ENCODE peak calls at places on chromosomes 5 and 9, in eight cellular contexts. H, B, L, Q, K, P, U and E are unnamed samples.

GRCh38 chr9:86303316-86303975 is 21.1 kb upstream of the ISCA1 start:
- DNase-seq in U (peak), Q (no peak), K (no peak), H (no peak), P (no peak), L (peak), B (no peak), E (no peak)

GRCh38 chr5:174751154-174751990 is 27.0 kb downstream of the MSX2 start:
- DNase-seq in H (no peak), K (no peak), L (peak), B (no peak), Q (no peak), U (no peak), P (no peak), E (no peak)

GRCh38 chr9:136595245-136596218 is 49.7 kb upstream of the NOTCH1 start:
- DNase-seq in Q (no peak), U (no peak), K (no peak), L (no peak), B (no peak), P (no peak), H (no peak), E (no peak)

GRCh38 chr9:129362287-129363098 is 184.4 kb upstream of the IER5L start:
- DNase-seq in H (no peak), U (no peak), Q (no peak), B (no peak), P (no peak), L (no peak), K (no peak), E (no peak)

GRCh38 chr9:99955606-99956005 is 49.2 kb downstream of the STX17 start:
- DNase-seq in H (no peak), Q (no peak), K (no peak), B (no peak), L (no peak), U (no peak), P (no peak), E (no peak)

GRCh38 chr9:99726758-99727157 is 94.9 kb upstream of the NR4A3 start:
- DNase-seq in Q (no peak), B (peak), H (no peak), P (no peak), L (peak), U (no peak), K (no peak), E (no peak)

GRCh38 chr9:14433841-14434511 is 120.0 kb upstream of the NFIB start:
- DNase-seq in B (peak), Q (no peak), P (peak), K (no peak), H (no peak), U (peak), L (peak), E (no peak)

GRCh38 chr9:124377551-124377950 is 37.7 kb downstream of the PSMB7 start:
- DNase-seq in Q (no peak), K (no peak), P (no peak), H (no peak), U (no peak), B (no peak), L (no peak), E (no peak)

GRCh38 chr5:128815201-128815600 is 150.1 kb upstream of the SLC27A6 start:
- DNase-seq in L (no peak), B (no peak), P (no peak), U (no peak), H (no peak), K (no peak), Q (no peak), E (no peak)

GRCh38 chr5:67465556-67466206 is 269.1 kb upstream of the CD180 start:
- DNase-seq in L (peak), P (no peak), K (no peak), Q (no peak), H (no peak), U (no peak), B (peak), E (no peak)

GRCh38 chr9:4508907-4509589 is 18.8 kb downstream of the SLC1A1 start:
- DNase-seq in B (peak), L (peak), U (no peak), K (no peak), P (no peak), H (no peak), Q (no peak), E (peak)

GRCh38 chr5:39658861-39659260 is 234.1 kb upstream of the DAB2 start:
- DNase-seq in H (no peak), Q (no peak), L (no peak), K (no peak), U (no peak), P (no peak), B (no peak), E (no peak)

GRCh38 chr9:96201140-96201539 is 100.8 kb downstream of the HSD17B3 start:
- DNase-seq in K (no peak), B (no peak), Q (no peak), H (no peak), U (no peak), L (no peak), P (no peak), E (no peak)

GRCh38 chr5:178515019-178515418 is 75.2 kb downstream of the COL23A1 start:
- DNase-seq in H (no peak), U (no peak), L (no peak), P (no peak), K (no peak), B (no peak), Q (no peak), E (no peak)

GRCh38 chr5:133319905-133320520 is 268.2 kb downstream of the HSPA4 start:
- DNase-seq in L (no peak), P (peak), H (no peak), B (no peak), U (no peak), Q (no peak), K (no peak), E (no peak)

GRCh38 chr5:179530069-179530998 is 20.0 kb upstream of the RUFY1 start:
- DNase-seq in Q (peak), L (peak), K (peak), B (peak), H (peak), U (peak), P (no peak), E (no peak)

GRCh38 chr5:100667021-100667671 is 132.0 kb downstream of the FAM174A start:
- DNase-seq in P (no peak), U (no peak), Q (no peak), B (peak), L (peak), H (no peak), K (no peak), E (no peak)

GRCh38 chr5:77140350-77140749 is 53.3 kb upstream of the ZBED3 start:
- DNase-seq in H (no peak), B (no peak), L (no peak), Q (no peak), K (no peak), U (no peak), P (no peak), E (no peak)

GRCh38 chr5:7539571-7539970 is 143.6 kb downstream of the ADCY2 start:
- DNase-seq in H (no peak), Q (no peak), B (no peak), U (no peak), L (no peak), K (no peak), P (no peak), E (no peak)

GRCh38 chr9:130867556-130867955 is 29.1 kb downstream of the QRFP start:
- DNase-seq in L (no peak), K (no peak), B (no peak), P (no peak), Q (peak), U (peak), H (no peak), E (no peak)

GRCh38 chr9:128142596-128142995 is 6.7 kb upstream of the LCN2 start:
- DNase-seq in P (no peak), H (no peak), Q (peak), L (no peak), K (no peak), U (no peak), B (no peak), E (no peak)

GRCh38 chr9:16100596-16101091 is 547.8 kb downstream of the CCDC171 start:
- DNase-seq in P (no peak), B (no peak), H (no peak), U (no peak), Q (no peak), L (peak), K (peak), E (no peak)

GRCh38 chr5:1184481-1184880 is 16.9 kb upstream of the SLC6A19 start:
- DNase-seq in B (no peak), H (no peak), K (no peak), Q (no peak), P (no peak), U (no peak), L (no peak), E (no peak)

DNA sequence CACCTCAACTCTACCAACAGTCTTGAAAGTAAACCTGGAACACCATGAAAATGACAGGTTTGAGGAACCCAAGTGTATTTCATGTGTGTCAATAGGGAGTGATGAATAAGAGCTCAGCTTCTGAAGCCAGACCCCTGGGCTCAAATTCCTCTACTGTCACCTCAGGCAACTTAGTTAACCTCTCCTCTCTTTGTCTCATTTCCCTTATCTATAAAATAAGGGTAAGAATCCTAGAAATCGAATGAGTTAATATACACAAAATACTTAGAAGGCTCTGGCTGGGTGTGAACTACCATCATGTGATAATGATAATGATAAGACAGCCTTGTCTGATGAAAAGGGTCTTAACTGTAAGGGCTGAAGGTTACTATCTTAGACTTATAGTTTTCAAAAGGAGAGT is 66.3 kb downstream of the PIP5K1B start:
- DNase-seq in Q (no peak), L (no peak), P (no peak), U (no peak), H (no peak), K (no peak), B (no peak), E (no peak)
- TF ChIP-seq CTCF in Q (no peak), L (no peak), P (no peak), U (no peak), H (no peak), K (no peak), B (no peak), E (no peak)

GRCh38 chr5:41195228-41195627 is 18.1 kb downstream of the C6 start:
- DNase-seq in Q (no peak), B (no peak), K (no peak), L (no peak), U (no peak), H (no peak), P (no peak), E (no peak)

GRCh38 chr5:41193462-41194166 is 19.7 kb downstream of the C6 start:
- DNase-seq in U (no peak), H (no peak), B (peak), Q (peak), L (peak), K (peak), P (no peak), E (no peak)

GRCh38 chr5:41191249-41191648 is 22.1 kb downstream of the C6 start:
- DNase-seq in H (no peak), B (no peak), U (no peak), Q (no peak), L (no peak), P (no peak), K (no peak), E (no peak)

GRCh38 chr5:41196197-41196596 is 17.1 kb downstream of the C6 start:
- DNase-seq in H (no peak), P (no peak), U (no peak), B (no peak), L (no peak), K (no peak), Q (no peak), E (no peak)

GRCh38 chr5:41194339-41194738 is 19.0 kb downstream of the C6 start:
- DNase-seq in H (no peak), B (no peak), K (no peak), P (no peak), L (no peak), U (no peak), Q (no peak), E (no peak)
- TF ChIP-seq CTCF in H (no peak), B (no peak), K (no peak), P (no peak), L (no peak), U (no peak), Q (no peak), E (no peak)

GRCh38 chr5:160310140-160310909 is 2.0 kb downstream of the CCNJL start:
- DNase-seq in K (no peak), B (no peak), H (no peak), P (no peak), Q (no peak), L (no peak), U (no peak), E (no peak)

GRCh38 chr5:160312139-160312959 is at the start of gene CCNJL:
- DNase-seq in Q (peak), U (peak), K (peak), H (peak), L (peak), B (no peak), P (no peak), E (no peak)

GRCh38 chr5:160312960-160313734 is 783 bp upstream of the CCNJL start:
- DNase-seq in H (no peak), P (no peak), Q (no peak), L (no peak), K (no peak), B (no peak), U (no peak), E (no peak)

GRCh38 chr5:160310910-160311295 is 1.5 kb downstream of the CCNJL start:
- DNase-seq in L (no peak), K (no peak), H (no peak), B (no peak), Q (no peak), P (no peak), U (no peak), E (no peak)

DNA sequence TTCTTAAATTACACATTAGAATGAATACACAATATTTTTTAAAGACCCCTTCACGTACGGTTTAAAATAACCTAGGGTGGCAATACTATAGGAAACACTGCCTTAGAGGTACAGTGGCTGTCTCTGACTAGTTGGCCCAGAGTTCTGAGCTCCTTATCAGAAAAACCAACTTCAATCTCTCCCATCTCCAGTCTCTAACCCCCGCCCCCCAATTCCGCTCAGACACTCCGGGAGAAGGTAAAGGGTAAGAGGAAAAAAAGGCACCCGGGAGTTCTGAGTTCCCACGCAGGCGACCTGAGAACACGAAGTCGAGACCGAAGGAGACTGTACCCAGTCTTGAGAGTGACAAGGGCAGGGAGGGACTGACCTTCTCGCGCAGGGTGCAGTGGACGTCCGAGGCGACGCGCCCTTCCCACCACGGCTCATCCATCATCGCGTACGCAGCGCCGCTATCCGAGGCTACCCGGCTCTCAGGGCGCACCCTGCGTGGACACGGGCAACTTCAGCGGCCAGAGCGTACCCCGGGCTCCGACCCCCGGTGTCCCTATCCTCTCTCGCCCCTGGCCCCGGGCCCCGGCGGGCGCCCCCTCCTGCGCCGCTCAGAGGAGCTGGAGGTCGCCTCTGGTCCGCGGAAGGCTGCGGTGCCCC is 749 bp downstream of the CCNJL start:
- DNase-seq in Q (peak), H (peak), K (peak), U (no peak), L (peak), P (no peak), B (no peak), E (no peak)
- TF ChIP-seq CTCF in Q (no peak), H (no peak), K (no peak), U (no peak), L (no peak), P (no peak), B (no peak), E (no peak)

GRCh38 chr5:176814313-176814685 is 3.9 kb downstream of the UNC5A start:
- DNase-seq in K (no peak), H (no peak), P (no peak), L (no peak), Q (no peak), U (no peak), B (no peak), E (no peak)

GRCh38 chr5:176813587-176814312 is 3.4 kb downstream of the UNC5A start:
- DNase-seq in P (no peak), U (no peak), Q (no peak), H (no peak), K (no peak), B (no peak), L (no peak), E (no peak)

GRCh38 chr5:176816791-176817272 is 6.5 kb downstream of the UNC5A start:
- DNase-seq in K (no peak), L (no peak), H (no peak), Q (no peak), U (no peak), P (no peak), B (no peak), E (no peak)

GRCh38 chr5:176816043-176816745 is 5.8 kb downstream of the UNC5A start:
- DNase-seq in K (no peak), Q (no peak), H (no peak), B (no peak), P (no peak), U (no peak), L (no peak), E (no peak)

GRCh38 chr5:176814836-176815438 is 4.6 kb downstream of the UNC5A start:
- DNase-seq in Q (no peak), B (no peak), U (no peak), P (no peak), L (no peak), H (no peak), K (no peak), E (no peak)
- TF ChIP-seq CTCF in Q (no peak), B (no peak), U (no peak), P (no peak), L (no peak), H (no peak), K (no peak), E (no peak)

DNA sequence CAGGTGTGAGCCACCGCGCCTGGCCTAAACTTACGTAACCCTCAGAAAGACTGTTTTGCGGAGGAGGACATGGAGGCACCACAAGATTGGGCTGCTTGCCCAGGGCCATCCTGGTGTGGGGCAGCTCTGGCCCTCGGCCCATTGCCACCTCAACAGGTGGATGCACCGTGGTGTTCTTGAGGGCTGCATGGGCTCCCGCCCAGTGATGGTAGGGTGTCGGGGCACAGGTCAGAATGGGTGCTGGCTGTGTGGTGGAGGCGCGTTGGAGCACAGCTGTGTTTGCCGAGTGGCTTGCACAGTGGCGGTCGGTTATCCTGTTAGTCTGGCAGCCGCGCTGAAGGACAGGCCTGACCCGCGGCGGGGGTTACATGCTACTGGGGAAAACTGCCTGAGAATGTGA is 196.9 kb downstream of the CACNA1B start:
- DNase-seq in L (no peak), H (no peak), P (no peak), K (peak), U (no peak), B (no peak), Q (peak), E (no peak)
- TF ChIP-seq CTCF in L (no peak), H (no peak), P (no peak), K (no peak), U (no peak), B (no peak), Q (no peak), E (no peak)

GRCh38 chr9:35510745-35511428 is 21.0 kb downstream of the RUSC2 start:
- DNase-seq in U (no peak), L (peak), B (peak), Q (no peak), K (peak), P (peak), H (no peak), E (peak)
- TF ChIP-seq CTCF in U (peak), L (no peak), B (peak), Q (no peak), K (peak), P (no peak), H (no peak), E (peak)

GRCh38 chr9:18208166-18209059 is 265.5 kb upstream of the ADAMTSL1 start:
- DNase-seq in U (no peak), K (peak), Q (no peak), L (peak), P (no peak), H (peak), B (peak), E (no peak)
- TF ChIP-seq CTCF in U (no peak), K (peak), Q (no peak), L (peak), P (peak), H (peak), B (peak), E (peak)

GRCh38 chr5:11076945-11077613 is 316.0 kb upstream of the DAP start:
- DNase-seq in L (no peak), K (no peak), H (no peak), Q (no peak), U (no peak), P (no peak), B (no peak), E (no peak)

GRCh38 chr5:11072556-11072955 is 311.5 kb upstream of the DAP start:
- DNase-seq in P (no peak), L (no peak), K (no peak), B (no peak), Q (no peak), H (no peak), U (no peak), E (no peak)

DNA sequence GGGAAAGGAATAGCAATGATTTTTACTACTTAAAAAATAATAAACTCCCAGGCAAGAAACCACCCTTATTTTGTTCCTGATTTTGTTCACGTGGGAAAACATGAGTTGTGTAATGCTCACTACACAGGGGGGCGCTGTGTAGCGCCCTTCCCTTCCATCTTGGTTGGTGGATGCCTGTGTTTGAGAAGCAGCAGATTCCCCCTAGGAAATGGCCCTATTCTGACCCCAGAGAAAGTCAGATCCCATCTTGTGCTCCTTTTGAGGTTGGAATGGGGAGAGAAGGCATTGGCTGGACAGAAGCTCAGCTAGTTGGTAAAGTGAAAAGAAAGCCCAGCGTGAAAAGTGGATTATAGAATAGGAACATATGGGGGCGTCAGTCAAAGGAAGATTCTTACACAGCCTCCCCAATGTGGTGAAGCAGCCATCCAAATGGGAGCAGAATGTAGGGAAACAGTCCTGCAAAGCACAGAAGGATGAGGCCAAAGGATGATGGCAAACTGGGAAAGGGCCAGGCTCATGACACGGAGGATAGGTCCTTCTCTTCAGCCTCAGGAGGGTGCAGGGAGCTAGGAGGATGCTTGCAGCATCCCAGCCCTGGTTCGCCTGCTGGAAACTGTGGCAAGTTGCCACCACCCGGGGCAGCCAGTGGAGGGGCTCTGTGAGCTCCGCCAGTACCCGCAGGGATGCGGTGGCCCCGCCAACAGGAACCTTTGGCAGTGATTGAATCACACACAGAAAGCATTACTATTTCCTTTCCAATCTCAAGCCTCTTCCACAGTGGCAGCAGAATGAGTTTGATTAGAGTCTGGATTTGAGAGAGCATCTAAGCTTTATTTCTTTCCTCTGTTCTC is 314.2 kb upstream of the DAP start:
- DNase-seq in H (peak), B (no peak), Q (no peak), L (no peak), P (no peak), K (no peak), U (peak), E (no peak)
- TF ChIP-seq CTCF in H (peak), B (no peak), Q (no peak), L (no peak), P (no peak), K (no peak), U (peak), E (no peak)